ENCODE peak calls at places on chromosomes 7 and 10, in seven cellular contexts. T, P, O, V, W, L and X are unnamed samples.
A peak's percentile ranks its signal among the peaks of the same experiment; 100 is the strongest.

GRCh38 chr10:44952779-44953231 is 6.8 kb upstream of the RASSF4 start:
- DNase-seq in O (no peak), P (no peak), T (peak; percentile 3), W (peak; percentile 92), L (no peak), V (peak; percentile 8), X (peak; percentile 10)

GRCh38 chr7:157488326-157488725 is 151.5 kb downstream of the DNAJB6 start:
- DNase-seq in W (no peak), L (no peak), T (no peak), O (no peak), P (no peak), V (no peak), X (no peak)

GRCh38 chr7:68119411-68119810 is 1122.8 kb downstream of the TYW1 start:
- DNase-seq in W (no peak), T (no peak), O (no peak), P (no peak), L (no peak), V (no peak), X (no peak)

GRCh38 chr7:158705234-158705890 is 758 bp upstream of the NCAPG2 start:
- DNase-seq in T (no peak), L (no peak), V (no peak), P (no peak), W (no peak), O (peak; percentile 20), X (no peak)

GRCh38 chr7:54813398-54813797 is 54.4 kb upstream of the SEC61G start:
- DNase-seq in P (no peak), T (no peak), O (no peak), L (no peak), W (no peak), V (no peak), X (peak; percentile 93)

GRCh38 chr10:2208106-2208505 is 470.8 kb upstream of the ADARB2 start:
- DNase-seq in T (no peak), P (no peak), L (no peak), V (no peak), O (no peak), W (no peak), X (no peak)

GRCh38 chr7:50512384-50512783 is 52.8 kb downstream of the DDC start:
- DNase-seq in T (no peak), V (no peak), O (no peak), W (no peak), L (no peak), P (no peak), X (no peak)

GRCh38 chr10:110113670-110114337 is 93.6 kb upstream of the MXI1 start:
- DNase-seq in T (no peak), V (no peak), L (no peak), O (no peak), W (no peak), P (no peak), X (no peak)

GRCh38 chr7:18619311-18619710 is 123.8 kb downstream of the HDAC9 start:
- DNase-seq in L (no peak), P (no peak), V (no peak), T (no peak), O (no peak), W (no peak), X (no peak)

GRCh38 chr10:52774182-52774581 is 1.6 kb upstream of the MBL2 start:
- DNase-seq in T (no peak), W (no peak), P (no peak), V (no peak), O (no peak), L (no peak), X (no peak)

GRCh38 chr10:8513155-8514147 is 459.0 kb downstream of the GATA3 start:
- DNase-seq in T (no peak), V (no peak), L (peak; percentile 9), W (no peak), O (no peak), P (no peak), X (no peak)

GRCh38 chr7:31938650-31939049 is 131.6 kb downstream of the PDE1C start:
- DNase-seq in P (no peak), T (no peak), L (no peak), V (no peak), W (no peak), O (peak; percentile 6), X (no peak)

GRCh38 chr10:1142596-1142995 is 86.4 kb downstream of the WDR37 start:
- DNase-seq in P (no peak), T (no peak), V (no peak), W (no peak), O (no peak), L (no peak), X (no peak)

GRCh38 chr10:97974526-97975525 is 55.6 kb downstream of the CRTAC1 start:
- DNase-seq in O (no peak), W (no peak), V (no peak), P (no peak), T (no peak), L (no peak), X (no peak)

GRCh38 chr7:128356546-128357365 is 4.7 kb downstream of the PRRT4 start:
- DNase-seq in P (no peak), T (no peak), O (no peak), V (no peak), L (no peak), W (no peak), X (no peak)

GRCh38 chr10:110460111-110460809 is 37.4 kb upstream of the DUSP5 start:
- DNase-seq in L (no peak), T (no peak), W (peak; percentile 32), P (no peak), O (peak; percentile 55), V (peak; percentile 71), X (no peak)

GRCh38 chr7:137741443-137741842 is 105.3 kb downstream of the DGKI start:
- DNase-seq in L (no peak), V (no peak), T (no peak), O (no peak), P (no peak), W (no peak), X (no peak)

GRCh38 chr10:72911758-72912157 is 18.2 kb downstream of the OIT3 start:
- DNase-seq in O (no peak), T (no peak), L (no peak), V (no peak), W (no peak), P (no peak), X (no peak)

GRCh38 chr10:13608246-13608853 is 21.6 kb downstream of the PRPF18 start:
- DNase-seq in V (no peak), T (no peak), P (no peak), W (no peak), O (peak; percentile 80), L (no peak), X (no peak)

GRCh38 chr7:47803029-47803428 is 145.2 kb downstream of the PKD1L1 start:
- DNase-seq in W (peak; percentile 75), P (no peak), T (no peak), V (no peak), L (no peak), O (no peak), X (no peak)

GRCh38 chr10:120480848-120481247 is 23.8 kb downstream of the PLPP4 start:
- DNase-seq in W (no peak), T (no peak), L (no peak), V (no peak), P (no peak), O (no peak), X (peak; percentile 71)

DNA sequence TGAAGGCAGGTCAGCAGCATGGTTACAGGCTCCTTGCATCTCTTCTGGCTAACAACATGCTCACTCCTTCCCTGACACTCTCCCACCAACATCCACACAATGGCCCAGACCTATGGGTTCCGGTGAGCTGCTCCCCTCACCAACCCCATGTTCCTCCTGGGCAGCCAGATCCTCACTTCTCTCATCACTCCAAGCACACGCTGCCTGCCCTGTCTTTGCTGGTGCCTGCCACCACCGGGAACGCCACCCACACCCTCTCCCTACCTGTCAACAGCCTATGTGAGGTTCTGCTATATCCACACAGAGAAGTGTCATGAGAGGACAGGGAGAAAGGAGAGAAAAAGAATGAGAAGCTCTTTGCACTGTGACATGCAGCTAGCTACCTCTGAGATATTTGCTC is 14.6 kb downstream of the PARP12 start:
- DNase-seq in W (no peak), V (no peak), P (no peak), T (no peak), O (no peak), L (no peak), X (no peak)
- H3K4me3 ChIP-seq in W (peak overlapping the region; percentile 3), V (no peak overlapping the region), P (no peak overlapping the region), T (no peak overlapping the region), O (no peak overlapping the region), L (no peak overlapping the region), X (no peak overlapping the region)

GRCh38 chr10:76858721-76859120 is 778.9 kb downstream of the KCNMA1 start:
- DNase-seq in L (no peak), W (no peak), P (no peak), T (no peak), O (no peak), V (no peak), X (no peak)
- TF ChIP-seq POLR2A in L (no peak), W (no peak), P (no peak), T (no peak), O (no peak), V (no peak), X (no peak)

GRCh38 chr7:15016726-15017125 is 114.2 kb upstream of the DGKB start:
- DNase-seq in O (peak; percentile 51), L (no peak), W (no peak), P (peak; percentile 45), T (no peak), V (no peak), X (no peak)

GRCh38 chr7:15018981-15019380 is 116.4 kb upstream of the DGKB start:
- DNase-seq in V (no peak), P (no peak), W (no peak), T (no peak), O (no peak), L (no peak), X (no peak)

GRCh38 chr7:15016315-15016667 is 113.7 kb upstream of the DGKB start:
- DNase-seq in L (no peak), T (no peak), O (no peak), W (no peak), V (no peak), P (no peak), X (no peak)

GRCh38 chr7:15012135-15012534 is 109.6 kb upstream of the DGKB start:
- DNase-seq in L (no peak), V (no peak), P (no peak), W (no peak), O (no peak), T (no peak), X (no peak)

GRCh38 chr7:15015545-15016314 is 113.2 kb upstream of the DGKB start:
- DNase-seq in O (peak; percentile 77), T (no peak), L (peak; percentile 63), P (peak; percentile 87), W (peak; percentile 75), V (no peak), X (no peak)
- TF ChIP-seq CTCF in O (peak; percentile 44), T (no peak), L (peak; percentile 60), P (peak; percentile 72), W (peak; percentile 63), V (peak; percentile 34), X (no peak)

DNA sequence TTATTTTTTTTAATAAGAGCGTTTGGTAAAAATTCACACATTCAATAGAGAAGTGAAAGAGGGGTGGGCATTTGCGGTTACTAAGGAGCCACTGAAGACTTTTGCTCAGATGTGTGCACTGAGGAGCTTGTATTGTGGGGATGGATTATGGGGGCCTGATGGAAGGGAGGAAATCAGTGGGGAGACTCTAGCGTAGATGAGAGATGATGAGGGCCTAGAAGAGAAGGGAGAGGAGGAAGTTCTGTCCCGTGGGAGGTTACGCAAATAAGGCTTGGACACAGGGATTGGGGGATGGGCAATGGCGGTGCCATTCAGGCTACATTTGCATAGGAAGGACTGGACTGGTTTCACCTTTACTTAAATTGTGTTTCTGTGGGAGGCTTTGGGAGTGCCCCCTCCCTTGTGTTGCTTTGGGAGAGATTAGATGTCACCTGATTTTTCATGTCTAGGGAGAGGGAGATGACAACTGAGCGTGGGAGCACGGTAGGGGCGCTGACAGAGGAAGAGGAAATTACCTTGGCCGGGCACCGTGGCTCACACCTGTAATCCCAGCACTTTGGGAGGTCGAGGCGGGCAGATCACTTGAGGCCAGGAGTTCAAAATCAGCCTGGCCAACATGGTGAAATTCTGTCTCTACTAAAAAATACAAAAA is 2.2 kb upstream of the HIP1 start:
- DNase-seq in O (no peak), V (no peak), P (no peak), W (peak; percentile 40), T (no peak), L (no peak), X (peak; percentile 48)
- H3K4me3 ChIP-seq in O (no peak overlapping the region), V (no peak overlapping the region), P (no peak overlapping the region), W (peak overlapping the region; percentile 54), T (no peak overlapping the region), L (no peak overlapping the region), X (no peak overlapping the region)